ENCODE peak calls at places on chromosomes 5 and 9, in seven cellular contexts. X is IMR-90, Q is body of pancreas, C is RWPE2, D is ovary, T is pancreas, O is Panc1. Y is an unnamed sample. For H3K4me1 and H3K36me3, the result is how much of the 10 kb centered on the place peaks cover.

GRCh38 chr5:158642852-158643251 is 456.9 kb downstream of the EBF1 start:
- DNase-seq in X (no peak), Q (peak), C (no peak), D (no peak), T (no peak), O (no peak), Y (peak)

GRCh38 chr5:52728201-52728600 is 59.5 kb upstream of the ITGA1 start:
- DNase-seq in X (no peak), Q (no peak), C (no peak), D (no peak), T (no peak), O (no peak), Y (no peak)

GRCh38 chr5:137521246-137521645 is 22.1 kb upstream of the SPOCK1 start:
- DNase-seq in X (no peak), Q (no peak), C (no peak), D (no peak), T (no peak), O (no peak), Y (no peak)

GRCh38 chr9:35660966-35661413 is 2.9 kb downstream of the CCDC107 start:
- DNase-seq in X (peak), Q (peak), C (no peak), D (no peak), T (no peak), O (no peak), Y (no peak)

GRCh38 chr9:99515874-99516656 is 294.0 kb downstream of the SEC61B start:
- DNase-seq in X (no peak), Q (no peak), C (no peak), D (no peak), T (no peak), O (no peak), Y (no peak)

GRCh38 chr5:157955541-157956172 is 96.7 kb upstream of the CLINT1 start:
- DNase-seq in X (no peak), Q (no peak), C (no peak), D (no peak), T (no peak), O (no peak), Y (no peak)

GRCh38 chr9:89295400-89295799 is 15.6 kb upstream of the CKS2 start:
- DNase-seq in X (no peak), Q (no peak), C (no peak), D (no peak), T (no peak), O (no peak), Y (no peak)

GRCh38 chr5:160423025-160423554 is 1.4 kb downstream of the PTTG1 start:
- DNase-seq in X (no peak), Q (no peak), C (no peak), D (no peak), T (no peak), O (no peak), Y (no peak)

GRCh38 chr9:12464910-12465512 is 228.2 kb upstream of the TYRP1 start:
- DNase-seq in X (peak), Q (no peak), C (no peak), D (no peak), T (no peak), O (no peak), Y (no peak)

GRCh38 chr5:79842006-79842881 is 148.8 kb downstream of the MTX3 start:
- DNase-seq in X (no peak), Q (no peak), C (no peak), D (no peak), T (no peak), O (no peak), Y (no peak)

GRCh38 chr9:97318433-97318832 is 11.0 kb downstream of the CCDC180 start:
- DNase-seq in X (no peak), Q (no peak), C (no peak), D (no peak), T (no peak), O (no peak), Y (no peak)

GRCh38 chr5:31638286-31638685 is 645 bp upstream of the PDZD2 start:
- DNase-seq in X (no peak), Q (peak), C (no peak), D (peak), T (no peak), O (no peak), Y (peak)

GRCh38 chr5:124923131-124923530 is 176.7 kb upstream of the ZNF608 start:
- DNase-seq in X (peak), Q (peak), C (no peak), D (no peak), T (no peak), O (no peak), Y (no peak)

GRCh38 chr5:167642779-167643517 is 648.5 kb upstream of the WWC1 start:
- DNase-seq in X (peak), Q (no peak), C (peak), D (no peak), T (no peak), O (no peak), Y (no peak)

GRCh38 chr5:38528162-38528703 is 28.2 kb downstream of the LIFR start:
- DNase-seq in X (no peak), Q (no peak), C (no peak), D (no peak), T (no peak), O (no peak), Y (no peak)

GRCh38 chr9:129013674-129014073 is 14.5 kb downstream of the SH3GLB2 start:
- DNase-seq in X (no peak), Q (no peak), C (no peak), D (no peak), T (no peak), O (no peak), Y (no peak)

GRCh38 chr9:104798209-104798995 is 34.5 kb downstream of the NIPSNAP3B start:
- DNase-seq in X (no peak), Q (no peak), C (no peak), D (no peak), T (no peak), O (no peak), Y (no peak)

GRCh38 chr9:100011062-100011681 is 87.6 kb downstream of the ERP44 start:
- DNase-seq in X (peak), Q (peak), C (no peak), D (no peak), T (no peak), O (no peak), Y (no peak)

GRCh38 chr5:123874600-123875201 is 362.7 kb downstream of the CSNK1G3 start:
- DNase-seq in X (peak), Q (no peak), C (no peak), D (no peak), T (no peak), O (no peak), Y (no peak)

GRCh38 chr5:52648726-52649125 is 139.0 kb upstream of the ITGA1 start:
- DNase-seq in X (no peak), Q (no peak), C (no peak), D (no peak), T (no peak), O (no peak), Y (no peak)

GRCh38 chr5:342501-343460 is 21.3 kb downstream of the AHRR start:
- DNase-seq in X (no peak), Q (no peak), C (no peak), D (no peak), T (no peak), O (no peak), Y (no peak)

GRCh38 chr5:17238521-17239041 is 21.1 kb downstream of the BASP1 start:
- DNase-seq in X (peak), Q (no peak), C (no peak), D (no peak), T (no peak), O (no peak), Y (no peak)

GRCh38 chr9:96884443-96884842 is 30.1 kb upstream of the ZNF782 start:
- DNase-seq in X (peak), Q (no peak), C (peak), D (no peak), T (no peak), O (peak), Y (no peak)

GRCh38 chr5:173429489-173430150 is 101.4 kb upstream of the STC2 start:
- DNase-seq in X (peak), Q (no peak), C (no peak), D (no peak), T (no peak), O (no peak), Y (no peak)

GRCh38 chr5:72013741-72014703 is 93.3 kb upstream of the MAP1B start:
- DNase-seq in X (peak), Q (peak), C (no peak), D (no peak), T (no peak), O (no peak), Y (no peak)

GRCh38 chr5:11564716-11565115 is 339.5 kb downstream of the CTNND2 start:
- DNase-seq in X (no peak), Q (no peak), C (no peak), D (no peak), T (no peak), O (no peak), Y (no peak)

GRCh38 chr9:98057095-98057799 is 715 bp downstream of the NANS start:
- DNase-seq in X (peak), Q (no peak), C (no peak), D (no peak), T (no peak), O (no peak), Y (no peak)

GRCh38 chr5:139690385-139691274 is 42.5 kb downstream of the CXXC5 start:
- DNase-seq in X (peak), Q (peak), C (no peak), D (peak), T (no peak), O (no peak), Y (no peak)

GRCh38 chr9:72597181-72597517 is 75.7 kb downstream of the TMC1 start:
- DNase-seq in X (no peak), Q (no peak), C (no peak), D (no peak), T (no peak), O (no peak), Y (no peak)

GRCh38 chr5:163079618-163080017 is 357.8 kb upstream of the CCNG1 start:
- DNase-seq in X (no peak), Q (no peak), C (no peak), D (no peak), T (no peak), O (no peak), Y (no peak)

GRCh38 chr9:95373765-95374435 is 56.4 kb upstream of the FANCC start:
- DNase-seq in X (peak), Q (no peak), C (no peak), D (no peak), T (no peak), O (no peak), Y (no peak)

GRCh38 chr5:102554728-102555127 is 55.9 kb upstream of the SLCO6A1 start:
- DNase-seq in X (no peak), Q (no peak), C (no peak), D (no peak), T (no peak), O (no peak), Y (no peak)

GRCh38 chr5:168683927-168684295 is 104.7 kb upstream of the PANK3 start:
- DNase-seq in X (no peak), Q (no peak), C (no peak), D (no peak), T (no peak), O (no peak), Y (no peak)

GRCh38 chr9:95092321-95093072 is 225.0 kb downstream of the FANCC start:
- DNase-seq in X (peak), Q (no peak), C (no peak), D (peak), T (no peak), O (no peak), Y (no peak)

GRCh38 chr5:89044665-89045200 is 161.7 kb upstream of the MEF2C start:
- DNase-seq in X (no peak), Q (no peak), C (no peak), D (no peak), T (no peak), O (no peak), Y (no peak)

GRCh38 chr5:180808461-180809000 is 5.9 kb upstream of the MGAT1 start:
- DNase-seq in X (no peak), Q (no peak), C (peak), D (no peak), T (peak), O (no peak), Y (no peak)

GRCh38 chr5:59328801-59329296 is 564.7 kb downstream of the PDE4D start:
- DNase-seq in X (peak), Q (no peak), C (no peak), D (no peak), T (no peak), O (no peak), Y (peak)

GRCh38 chr5:43041669-43042175 is 1.6 kb upstream of the ANXA2R start:
- DNase-seq in X (peak), Q (peak), C (no peak), D (peak), T (peak), O (peak), Y (peak)

GRCh38 chr9:20144255-20144654 is 355.4 kb upstream of the SLC24A2 start:
- DNase-seq in X (no peak), Q (peak), C (no peak), D (no peak), T (no peak), O (no peak), Y (no peak)

GRCh38 chr9:117825609-117826347 is 121.6 kb downstream of the TLR4 start:
- DNase-seq in X (no peak), Q (no peak), C (no peak), D (no peak), T (peak), O (no peak), Y (no peak)

GRCh38 chr9:70587143-70587710 is 172.8 kb upstream of the KLF9 start:
- DNase-seq in X (peak), Q (no peak), C (no peak), D (no peak), T (no peak), O (no peak), Y (no peak)
- H3K4me1 ChIP-seq in X (under half), Q (under half), C (under half), D (under half), T (under half), O (under half), Y (under half)

GRCh38 chr9:120892748-120893584 is 16.0 kb upstream of the PHF19 start:
- DNase-seq in X (peak), Q (no peak), C (no peak), D (no peak), T (no peak), O (no peak), Y (no peak)

GRCh38 chr9:120890415-120891254 is 13.6 kb upstream of the PHF19 start:
- DNase-seq in X (no peak), Q (no peak), C (no peak), D (no peak), T (no peak), O (no peak), Y (no peak)

GRCh38 chr9:120892177-120892747 is 15.3 kb upstream of the PHF19 start:
- DNase-seq in X (no peak), Q (no peak), C (no peak), D (no peak), T (no peak), O (no peak), Y (no peak)

GRCh38 chr9:120889606-120890396 is 12.8 kb upstream of the PHF19 start:
- DNase-seq in X (no peak), Q (no peak), C (no peak), D (no peak), T (no peak), O (no peak), Y (no peak)

GRCh38 chr9:120891255-120891954 is 14.4 kb upstream of the PHF19 start:
- DNase-seq in X (peak), Q (no peak), C (no peak), D (no peak), T (no peak), O (no peak), Y (no peak)
- H3K36me3 ChIP-seq in X (under half), Q (under half), C (under half), D (under half), T (under half), O (under half), Y (under half)

GRCh38 chr5:171418982-171419662 is at the start of gene FGF18:
- DNase-seq in X (peak), Q (peak), C (peak), D (peak), T (no peak), O (no peak), Y (peak)
- TF ChIP-seq CTCF in X (no peak), Q (no peak), C (peak), D (peak), T (peak), O (peak), Y (no peak)

GRCh38 chr5:126948453-126948852 is 81.9 kb downstream of the MARCHF3 start:
- DNase-seq in X (no peak), Q (no peak), C (no peak), D (no peak), T (no peak), O (no peak), Y (no peak)

GRCh38 chr5:126941403-126941802 is 89.0 kb downstream of the MARCHF3 start:
- DNase-seq in X (no peak), Q (no peak), C (no peak), D (no peak), T (no peak), O (no peak), Y (no peak)

GRCh38 chr5:126949475-126949874 is 80.9 kb downstream of the MARCHF3 start:
- DNase-seq in X (no peak), Q (no peak), C (no peak), D (no peak), T (no peak), O (no peak), Y (no peak)

GRCh38 chr5:126948011-126948355 is 82.4 kb downstream of the MARCHF3 start:
- DNase-seq in X (no peak), Q (no peak), C (no peak), D (no peak), T (no peak), O (no peak), Y (no peak)

GRCh38 chr5:126947146-126948010 is 83.0 kb downstream of the MARCHF3 start:
- DNase-seq in X (no peak), Q (peak), C (no peak), D (no peak), T (no peak), O (no peak), Y (no peak)
- H3K4me1 ChIP-seq in X (under half), Q (under half), C (under half), D (under half), T (under half), O (under half), Y (under half)

GRCh38 chr5:87404359-87404758 is 8.4 kb downstream of the CCNH start:
- DNase-seq in X (no peak), Q (no peak), C (no peak), D (no peak), T (no peak), O (no peak), Y (no peak)

GRCh38 chr5:87403899-87404298 is 8.8 kb downstream of the CCNH start:
- DNase-seq in X (no peak), Q (no peak), C (no peak), D (no peak), T (no peak), O (no peak), Y (no peak)

GRCh38 chr5:87403409-87403808 is 9.3 kb downstream of the CCNH start:
- DNase-seq in X (no peak), Q (no peak), C (no peak), D (no peak), T (no peak), O (no peak), Y (no peak)

GRCh38 chr5:87408219-87408618 is 4.5 kb downstream of the CCNH start:
- DNase-seq in X (no peak), Q (no peak), C (no peak), D (no peak), T (no peak), O (no peak), Y (no peak)

DNA sequence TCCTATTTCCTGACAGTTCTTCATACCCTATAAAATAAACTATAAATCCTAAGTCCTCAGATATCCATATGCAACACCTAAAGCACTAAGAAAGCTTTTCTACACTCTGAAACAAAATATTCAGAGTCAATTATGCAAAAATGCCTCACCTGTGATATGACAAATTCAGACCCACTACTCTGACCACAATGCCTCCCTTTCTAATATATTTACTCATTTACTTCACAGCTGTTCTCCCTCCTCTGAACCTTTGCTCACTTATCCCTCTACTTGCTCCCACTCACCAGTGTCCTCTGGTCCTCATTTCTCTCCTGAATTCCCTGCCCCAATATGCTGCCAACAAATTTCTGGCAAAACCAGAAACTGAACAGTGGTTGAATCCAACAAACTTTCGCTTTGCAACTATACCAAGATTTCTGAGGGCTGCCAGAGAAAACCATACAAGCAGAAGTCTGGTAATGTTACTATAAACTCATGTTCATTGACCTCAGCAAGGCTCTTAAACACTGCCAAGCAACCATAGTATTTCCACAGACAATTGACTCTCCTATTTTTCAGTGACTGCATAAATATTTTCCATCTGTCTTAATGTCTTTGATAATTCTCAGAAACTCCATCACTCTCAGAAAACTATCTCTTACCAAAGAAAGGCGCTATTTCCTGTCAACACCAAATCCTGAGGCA is 7.1 kb downstream of the CCNH start:
- DNase-seq in X (no peak), Q (no peak), C (no peak), D (no peak), T (no peak), O (no peak), Y (no peak)
- H3K36me3 ChIP-seq in X (under half), Q (under half), C (half or more), D (under half), T (under half), O (half or more), Y (half or more)

GRCh38 chr9:127979333-127980055 is 1.3 kb downstream of the EEIG1 start:
- DNase-seq in X (peak), Q (peak), C (no peak), D (peak), T (peak), O (no peak), Y (no peak)
- TF ChIP-seq CTCF in X (no peak), Q (no peak), C (no peak), D (no peak), T (no peak), O (no peak), Y (no peak)

GRCh38 chr5:68249520-68249919 is 34.0 kb downstream of the PIK3R1 start:
- DNase-seq in X (no peak), Q (no peak), C (no peak), D (no peak), T (no peak), O (no peak), Y (no peak)
- H3K4me1 ChIP-seq in X (under half), Q (under half), C (under half), D (under half), T (under half), O (under half), Y (half or more)

DNA sequence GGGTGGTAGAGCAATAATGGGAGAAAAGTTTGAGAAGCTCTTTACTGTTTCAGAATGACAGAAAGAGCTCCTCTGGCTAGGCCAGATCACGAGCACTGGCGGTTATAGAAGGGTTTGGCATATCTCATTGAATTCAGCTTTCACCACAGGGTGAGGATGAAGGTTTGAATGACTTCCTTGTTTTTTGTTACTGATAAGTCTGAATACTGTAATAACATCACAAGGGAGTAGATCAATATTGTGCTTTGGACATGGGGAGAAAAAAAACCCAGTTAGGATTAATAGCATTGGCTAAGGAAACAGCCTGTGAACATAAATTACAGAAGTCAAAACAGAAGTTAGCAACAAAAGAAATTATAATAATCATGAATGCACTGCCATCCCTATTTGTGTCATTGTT is 9.4 kb downstream of the PHAX start:
- DNase-seq in X (no peak), Q (no peak), C (no peak), D (no peak), T (no peak), O (no peak), Y (no peak)
- H3K36me3 ChIP-seq in X (under half), Q (under half), C (half or more), D (under half), T (under half), O (under half), Y (under half)